ENCODE peak calls at places on chromosomes 11 and 22, in six cellular contexts. U, N, R, V, I and L are unnamed samples.
A peak's percentile ranks its signal among the peaks of the same experiment; 100 is the strongest.

GRCh38 chr11:123404626-123405025 is 25.4 kb upstream of the GRAMD1B start:
- DNase-seq in U (no peak), N (no peak), R (no peak), V (no peak), I (no peak), L (no peak)

GRCh38 chr11:88475991-88476418 is 138.5 kb upstream of the CTSC start:
- DNase-seq in U (no peak), N (no peak), R (no peak), V (peak; percentile 56), I (no peak), L (no peak)

GRCh38 chr11:113896156-113896879 is 8.3 kb upstream of the HTR3B start:
- DNase-seq in U (peak; percentile 51), N (peak; percentile 22), R (no peak), V (peak; percentile 40), I (peak; percentile 10), L (no peak)

GRCh38 chr11:120128392-120129172 is 9.3 kb downstream of the TRIM29 start:
- DNase-seq in U (no peak), N (peak; percentile 60), R (no peak), V (peak; percentile 28), I (no peak), L (no peak)

GRCh38 chr11:35944503-35945136 is 758 bp downstream of the LDLRAD3 start:
- DNase-seq in U (no peak), N (no peak), R (no peak), V (peak; percentile 30), I (no peak), L (no peak)

GRCh38 chr22:19213001-19213400 is 34.5 kb upstream of the SLC25A1 start:
- DNase-seq in U (no peak), N (no peak), R (no peak), V (no peak), I (no peak), L (no peak)

GRCh38 chr11:126336646-126337045 is 18.8 kb upstream of the ST3GAL4 start:
- DNase-seq in U (no peak), N (no peak), R (no peak), V (no peak), I (no peak), L (no peak)

GRCh38 chr22:37221424-37222336 is 9.4 kb upstream of the SSTR3 start:
- DNase-seq in U (no peak), N (no peak), R (no peak), V (no peak), I (no peak), L (no peak)

GRCh38 chr11:8989411-8989810 is 14.4 kb downstream of the NRIP3 start:
- DNase-seq in U (no peak), N (no peak), R (no peak), V (peak; percentile 35), I (no peak), L (no peak)

GRCh38 chr11:113203332-113203731 is 111.1 kb upstream of the TTC12 start:
- DNase-seq in U (no peak), N (no peak), R (no peak), V (no peak), I (no peak), L (no peak)

GRCh38 chr11:81869337-81870065 is 864.2 kb downstream of the FAM181B start:
- DNase-seq in U (no peak), N (no peak), R (no peak), V (peak; percentile 38), I (no peak), L (no peak)

GRCh38 chr11:122645847-122646246 is 9.7 kb upstream of the UBASH3B start:
- DNase-seq in U (no peak), N (no peak), R (no peak), V (no peak), I (no peak), L (no peak)

GRCh38 chr11:62443390-62444201 is 24.8 kb downstream of the SCGB1A1 start:
- DNase-seq in U (no peak), N (no peak), R (no peak), V (no peak), I (no peak), L (no peak)

GRCh38 chr22:26835929-26836528 is 178.6 kb downstream of the MIAT start:
- DNase-seq in U (peak; percentile 50), N (peak; percentile 51), R (no peak), V (peak; percentile 44), I (peak; percentile 33), L (no peak)

GRCh38 chr11:114088836-114089235 is 29.3 kb downstream of the ZBTB16 start:
- DNase-seq in U (no peak), N (no peak), R (no peak), V (no peak), I (no peak), L (no peak)

GRCh38 chr22:27594020-27594419 is 207.5 kb downstream of the MN1 start:
- DNase-seq in U (no peak), N (no peak), R (no peak), V (no peak), I (no peak), L (no peak)

GRCh38 chr11:111312076-111312475 is 13.7 kb downstream of the POU2AF3 start:
- DNase-seq in U (no peak), N (no peak), R (no peak), V (no peak), I (no peak), L (no peak)

GRCh38 chr22:18000441-18001039 is 23.8 kb downstream of the MICAL3 start:
- DNase-seq in U (peak; percentile 30), N (peak; percentile 24), R (no peak), V (no peak), I (no peak), L (no peak)

GRCh38 chr11:77672276-77672675 is 34.7 kb upstream of the CLNS1A start:
- DNase-seq in U (peak; percentile 67), N (peak; percentile 63), R (no peak), V (peak; percentile 96), I (no peak), L (no peak)

GRCh38 chr11:114201219-114201618 is 95.0 kb upstream of the NNMT start:
- DNase-seq in U (no peak), N (no peak), R (no peak), V (peak; percentile 28), I (no peak), L (no peak)

GRCh38 chr22:33823552-33823951 is 96.7 kb downstream of the LARGE1 start:
- DNase-seq in U (no peak), N (peak; percentile 11), R (no peak), V (no peak), I (no peak), L (no peak)

GRCh38 chr22:49240472-49240871 is 587.2 kb downstream of the BRD1 start:
- DNase-seq in U (no peak), N (no peak), R (no peak), V (no peak), I (no peak), L (no peak)

GRCh38 chr11:66958956-66959274 is 732 bp upstream of the PC start:
- DNase-seq in U (no peak), N (no peak), R (no peak), V (no peak), I (no peak), L (no peak)

GRCh38 chr11:73944901-73945300 is 5.9 kb upstream of the DNAJB13 start:
- DNase-seq in U (no peak), N (no peak), R (no peak), V (no peak), I (no peak), L (no peak)

GRCh38 chr22:28440517-28441366 is 238.9 kb downstream of the TTC28 start:
- DNase-seq in U (peak; percentile 19), N (no peak), R (no peak), V (peak; percentile 74), I (no peak), L (no peak)

GRCh38 chr11:75583710-75584658 is 21.9 kb downstream of the SERPINH1 start:
- DNase-seq in U (peak; percentile 60), N (no peak), R (peak; percentile 78), V (peak; percentile 72), I (no peak), L (peak; percentile 41)

GRCh38 chr11:75582461-75582934 is 20.4 kb downstream of the SERPINH1 start:
- DNase-seq in U (no peak), N (no peak), R (no peak), V (no peak), I (no peak), L (no peak)

GRCh38 chr11:75579841-75580240 is 17.8 kb downstream of the SERPINH1 start:
- DNase-seq in U (no peak), N (no peak), R (no peak), V (no peak), I (no peak), L (no peak)

GRCh38 chr11:75585271-75585670 is 23.2 kb downstream of the SERPINH1 start:
- DNase-seq in U (no peak), N (no peak), R (no peak), V (no peak), I (no peak), L (no peak)

GRCh38 chr11:75582935-75583709 is 21.1 kb downstream of the SERPINH1 start:
- DNase-seq in U (peak; percentile 75), N (peak; percentile 53), R (peak; percentile 68), V (peak; percentile 48), I (no peak), L (peak; percentile 87)
- TF ChIP-seq CTCF in U (peak; percentile 51), N (peak; percentile 11), R (peak; percentile 50), V (no peak), I (no peak), L (no peak)

GRCh38 chr22:41782751-41783150 is 17.7 kb upstream of the CCDC134 start:
- DNase-seq in U (no peak), N (no peak), R (no peak), V (no peak), I (no peak), L (no peak)

GRCh38 chr22:41781508-41781906 is 19.0 kb upstream of the CCDC134 start:
- DNase-seq in U (no peak), N (no peak), R (no peak), V (no peak), I (no peak), L (no peak)

GRCh38 chr22:41782316-41782715 is 18.2 kb upstream of the CCDC134 start:
- DNase-seq in U (no peak), N (no peak), R (no peak), V (no peak), I (no peak), L (no peak)

GRCh38 chr22:41787331-41787730 is 13.1 kb upstream of the CCDC134 start:
- DNase-seq in U (no peak), N (no peak), R (no peak), V (no peak), I (no peak), L (no peak)
- TF ChIP-seq CTCF in U (no peak), N (no peak), R (no peak), V (no peak), I (no peak), L (no peak)

DNA sequence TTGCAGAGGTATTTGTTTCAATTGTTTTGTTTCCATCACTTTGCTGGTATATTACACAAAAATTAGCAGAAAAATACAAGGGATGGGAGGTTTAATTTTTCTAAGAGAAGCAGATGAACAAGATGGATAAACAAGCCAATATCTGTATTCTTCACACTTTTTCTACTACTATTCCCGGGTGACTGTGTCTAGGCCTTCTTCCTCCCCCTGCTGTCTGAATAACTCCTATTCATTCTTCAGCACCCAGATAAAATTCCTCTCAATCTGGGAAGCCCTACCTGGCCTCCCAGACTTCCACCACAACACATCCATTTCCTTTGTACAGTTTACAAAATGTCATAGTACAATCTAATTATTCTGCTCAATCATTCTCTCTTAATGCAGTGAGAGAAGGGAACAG is 666.6 kb upstream of the TENM4 start:
- DNase-seq in U (no peak), N (no peak), R (no peak), V (no peak), I (no peak), L (no peak)
- TF ChIP-seq CTCF in U (no peak), N (no peak), R (no peak), V (no peak), I (no peak), L (no peak)

GRCh38 chr11:21511835-21512440 is 680.9 kb upstream of the ANO5 start:
- DNase-seq in U (peak; percentile 73), N (peak; percentile 77), R (peak; percentile 18), V (peak; percentile 57), I (peak; percentile 3), L (peak; percentile 13)
- TF ChIP-seq CTCF in U (peak; percentile 55), N (peak; percentile 53), R (peak; percentile 21), V (peak; percentile 47), I (no peak), L (peak; percentile 59)